ENCODE peak calls at places on chromosomes 6 and 20, in six cellular contexts. One of them, this sample, is unnamed.

GRCh38 chr6:132443206-132443605 is 41.9 kb upstream of the MOXD1 start:
- DNase-seq in pancreas: no peak
- DNase-seq in spleen: no peak
- DNase-seq in A549: peak
- DNase-seq in PC-9: no peak
- DNase-seq in GM12865: no peak
- DNase-seq in this sample: no peak

GRCh38 chr6:95819939-95820338 is 195.8 kb upstream of the FUT9 start:
- DNase-seq in pancreas: no peak
- DNase-seq in spleen: peak
- DNase-seq in A549: no peak
- DNase-seq in PC-9: no peak
- DNase-seq in GM12865: no peak
- DNase-seq in this sample: no peak

GRCh38 chr6:112694986-112695385 is 347.9 kb downstream of the RFPL4B start:
- DNase-seq in pancreas: no peak
- DNase-seq in spleen: no peak
- DNase-seq in A549: no peak
- DNase-seq in PC-9: no peak
- DNase-seq in GM12865: no peak
- DNase-seq in this sample: no peak

GRCh38 chr20:38094373-38094775 is 60.8 kb downstream of the RPRD1B start:
- DNase-seq in pancreas: no peak
- DNase-seq in spleen: no peak
- DNase-seq in A549: peak
- DNase-seq in PC-9: no peak
- DNase-seq in GM12865: peak
- DNase-seq in this sample: no peak

GRCh38 chr6:16292432-16292831 is 54.0 kb downstream of the GMPR start:
- DNase-seq in pancreas: no peak
- DNase-seq in spleen: no peak
- DNase-seq in A549: no peak
- DNase-seq in PC-9: no peak
- DNase-seq in GM12865: no peak
- DNase-seq in this sample: no peak

GRCh38 chr6:22145823-22146379 is 150.9 kb downstream of the PRL start:
- DNase-seq in pancreas: no peak
- DNase-seq in spleen: no peak
- DNase-seq in A549: peak
- DNase-seq in PC-9: no peak
- DNase-seq in GM12865: no peak
- DNase-seq in this sample: peak

GRCh38 chr20:24628985-24629384 is 159.6 kb downstream of the SYNDIG1 start:
- DNase-seq in pancreas: no peak
- DNase-seq in spleen: no peak
- DNase-seq in A549: no peak
- DNase-seq in PC-9: no peak
- DNase-seq in GM12865: no peak
- DNase-seq in this sample: no peak

GRCh38 chr20:63159826-63160640 is 55.9 kb downstream of the YTHDF1 start:
- DNase-seq in pancreas: no peak
- DNase-seq in spleen: peak
- DNase-seq in A549: no peak
- DNase-seq in PC-9: no peak
- DNase-seq in GM12865: no peak
- DNase-seq in this sample: peak

GRCh38 chr6:36673882-36674281 is 4.6 kb upstream of the CDKN1A start:
- DNase-seq in pancreas: no peak
- DNase-seq in spleen: no peak
- DNase-seq in A549: no peak
- DNase-seq in PC-9: no peak
- DNase-seq in GM12865: no peak
- DNase-seq in this sample: no peak

GRCh38 chr6:73579389-73579788 is 58.6 kb upstream of the EEF1A1 start:
- DNase-seq in pancreas: no peak
- DNase-seq in spleen: peak
- DNase-seq in A549: peak
- DNase-seq in PC-9: peak
- DNase-seq in GM12865: peak
- DNase-seq in this sample: no peak

GRCh38 chr6:30829639-30830250 is 54.6 kb upstream of the DDR1 start:
- DNase-seq in pancreas: no peak
- DNase-seq in spleen: no peak
- DNase-seq in A549: no peak
- DNase-seq in PC-9: no peak
- DNase-seq in GM12865: no peak
- DNase-seq in this sample: no peak

GRCh38 chr6:105545206-105545920 is 142.5 kb upstream of the PREP start:
- DNase-seq in pancreas: no peak
- DNase-seq in spleen: no peak
- DNase-seq in A549: no peak
- DNase-seq in PC-9: no peak
- DNase-seq in GM12865: no peak
- DNase-seq in this sample: no peak

GRCh38 chr20:16391003-16391402 is 182.2 kb downstream of the KIF16B start:
- DNase-seq in pancreas: no peak
- DNase-seq in spleen: no peak
- DNase-seq in A549: no peak
- DNase-seq in PC-9: no peak
- DNase-seq in GM12865: no peak
- DNase-seq in this sample: no peak

GRCh38 chr20:61719691-61720347 is 345.9 kb downstream of the TAF4 start:
- DNase-seq in pancreas: no peak
- DNase-seq in spleen: peak
- DNase-seq in A549: no peak
- DNase-seq in PC-9: no peak
- DNase-seq in GM12865: no peak
- DNase-seq in this sample: no peak

GRCh38 chr6:35624341-35625070 is 64.2 kb downstream of the FKBP5 start:
- DNase-seq in pancreas: no peak
- DNase-seq in spleen: no peak
- DNase-seq in A549: peak
- DNase-seq in PC-9: no peak
- DNase-seq in GM12865: peak
- DNase-seq in this sample: peak

GRCh38 chr6:101003075-101003474 is 121.9 kb upstream of the ASCC3 start:
- DNase-seq in pancreas: no peak
- DNase-seq in spleen: no peak
- DNase-seq in A549: no peak
- DNase-seq in PC-9: no peak
- DNase-seq in GM12865: no peak
- DNase-seq in this sample: no peak

GRCh38 chr6:36969988-36970891 is 15.7 kb downstream of the PI16 start:
- DNase-seq in pancreas: no peak
- DNase-seq in spleen: peak
- DNase-seq in A549: no peak
- DNase-seq in PC-9: no peak
- DNase-seq in GM12865: no peak
- DNase-seq in this sample: no peak

GRCh38 chr6:139473239-139473701 is 98.8 kb upstream of the CITED2 start:
- DNase-seq in pancreas: peak
- DNase-seq in spleen: no peak
- DNase-seq in A549: no peak
- DNase-seq in PC-9: no peak
- DNase-seq in GM12865: no peak
- DNase-seq in this sample: peak

GRCh38 chr20:57476073-57476526 is 48.8 kb downstream of the CTCFL start:
- DNase-seq in pancreas: no peak
- DNase-seq in spleen: peak
- DNase-seq in A549: no peak
- DNase-seq in PC-9: no peak
- DNase-seq in GM12865: peak
- DNase-seq in this sample: peak

GRCh38 chr6:111874030-111874425 is 776 bp upstream of the FYN start:
- DNase-seq in pancreas: no peak
- DNase-seq in spleen: no peak
- DNase-seq in A549: no peak
- DNase-seq in PC-9: peak
- DNase-seq in GM12865: peak
- DNase-seq in this sample: peak

GRCh38 chr6:142878407-142878806 is 66.6 kb downstream of the HIVEP2 start:
- DNase-seq in pancreas: no peak
- DNase-seq in spleen: no peak
- DNase-seq in A549: no peak
- DNase-seq in PC-9: no peak
- DNase-seq in GM12865: peak
- DNase-seq in this sample: no peak

GRCh38 chr6:150535151-150535816 is 64.4 kb upstream of the PLEKHG1 start:
- DNase-seq in pancreas: no peak
- DNase-seq in spleen: no peak
- DNase-seq in A549: no peak
- DNase-seq in PC-9: no peak
- DNase-seq in GM12865: no peak
- DNase-seq in this sample: no peak

GRCh38 chr20:22343612-22344011 is 240.8 kb downstream of the FOXA2 start:
- DNase-seq in pancreas: peak
- DNase-seq in spleen: peak
- DNase-seq in A549: no peak
- DNase-seq in PC-9: no peak
- DNase-seq in GM12865: no peak
- DNase-seq in this sample: no peak

GRCh38 chr20:1632228-1632577 is 12.4 kb upstream of the SIRPB1 start:
- DNase-seq in pancreas: no peak
- DNase-seq in spleen: peak
- DNase-seq in A549: no peak
- DNase-seq in PC-9: no peak
- DNase-seq in GM12865: peak
- DNase-seq in this sample: no peak

GRCh38 chr6:7813704-7814103 is 87.8 kb downstream of the BMP6 start:
- DNase-seq in pancreas: no peak
- DNase-seq in spleen: no peak
- DNase-seq in A549: peak
- DNase-seq in PC-9: peak
- DNase-seq in GM12865: no peak
- DNase-seq in this sample: no peak

GRCh38 chr20:51128198-51128597 is 105.3 kb upstream of the KCNG1 start:
- DNase-seq in pancreas: no peak
- DNase-seq in spleen: no peak
- DNase-seq in A549: peak
- DNase-seq in PC-9: no peak
- DNase-seq in GM12865: peak
- DNase-seq in this sample: peak

GRCh38 chr6:100344761-100345160 is 120.0 kb downstream of the SIM1 start:
- DNase-seq in pancreas: no peak
- DNase-seq in spleen: no peak
- DNase-seq in A549: no peak
- DNase-seq in PC-9: no peak
- DNase-seq in GM12865: no peak
- DNase-seq in this sample: no peak

GRCh38 chr6:37140145-37140544 is 29.8 kb upstream of the PIM1 start:
- DNase-seq in pancreas: no peak
- DNase-seq in spleen: no peak
- DNase-seq in A549: no peak
- DNase-seq in PC-9: no peak
- DNase-seq in GM12865: no peak
- DNase-seq in this sample: no peak

GRCh38 chr6:9499709-9500108 is 915.2 kb downstream of the TFAP2A start:
- DNase-seq in pancreas: no peak
- DNase-seq in spleen: no peak
- DNase-seq in A549: no peak
- DNase-seq in PC-9: no peak
- DNase-seq in GM12865: peak
- DNase-seq in this sample: no peak

GRCh38 chr6:136696783-136697364 is 95.4 kb downstream of the MAP3K5 start:
- DNase-seq in pancreas: no peak
- DNase-seq in spleen: no peak
- DNase-seq in A549: no peak
- DNase-seq in PC-9: no peak
- DNase-seq in GM12865: no peak
- DNase-seq in this sample: no peak

GRCh38 chr6:136695410-136695809 is 96.9 kb downstream of the MAP3K5 start:
- DNase-seq in pancreas: no peak
- DNase-seq in spleen: no peak
- DNase-seq in A549: no peak
- DNase-seq in PC-9: no peak
- DNase-seq in GM12865: no peak
- DNase-seq in this sample: no peak

GRCh38 chr6:136693090-136693489 is 99.2 kb downstream of the MAP3K5 start:
- DNase-seq in pancreas: no peak
- DNase-seq in spleen: no peak
- DNase-seq in A549: no peak
- DNase-seq in PC-9: no peak
- DNase-seq in GM12865: no peak
- DNase-seq in this sample: no peak

GRCh38 chr6:136699358-136699757 is 92.9 kb downstream of the MAP3K5 start:
- DNase-seq in pancreas: no peak
- DNase-seq in spleen: no peak
- DNase-seq in A549: no peak
- DNase-seq in PC-9: no peak
- DNase-seq in GM12865: no peak
- DNase-seq in this sample: no peak

DNA sequence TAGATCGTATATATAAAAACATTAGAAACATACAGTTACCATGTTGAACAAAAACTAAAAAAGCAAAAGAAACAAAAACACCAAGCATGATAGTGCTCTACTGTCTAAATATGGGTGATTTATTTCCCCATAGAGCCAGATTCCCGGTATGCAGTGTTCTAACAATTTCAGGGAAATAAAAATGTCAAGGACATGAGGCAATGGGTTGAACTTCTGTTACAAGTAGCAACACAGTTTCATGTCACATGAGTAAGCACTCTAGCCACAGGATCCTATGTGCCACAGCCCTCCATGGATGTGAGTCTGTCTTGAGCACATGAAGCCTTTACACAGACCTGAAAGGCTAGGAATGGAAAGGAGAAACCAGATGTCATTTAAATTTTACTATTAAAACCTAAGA is 96.0 kb downstream of the MAP3K5 start:
- DNase-seq in pancreas: no peak
- DNase-seq in spleen: no peak
- DNase-seq in A549: no peak
- DNase-seq in PC-9: no peak
- DNase-seq in GM12865: no peak
- DNase-seq in this sample: no peak
- H3K4me3 ChIP-seq in pancreas: no peak
- H3K4me3 ChIP-seq in spleen: no peak
- H3K4me3 ChIP-seq in A549: no peak
- H3K4me3 ChIP-seq in PC-9: no peak
- H3K4me3 ChIP-seq in GM12865: no peak
- H3K4me3 ChIP-seq in this sample: no peak

GRCh38 chr6:158703840-158704822 is 54.3 kb downstream of the SYTL3 start:
- DNase-seq in pancreas: peak
- DNase-seq in spleen: peak
- DNase-seq in A549: peak
- DNase-seq in PC-9: peak
- DNase-seq in GM12865: peak
- DNase-seq in this sample: peak
- H3K4me3 ChIP-seq in pancreas: peak
- H3K4me3 ChIP-seq in spleen: peak
- H3K4me3 ChIP-seq in A549: peak
- H3K4me3 ChIP-seq in PC-9: peak
- H3K4me3 ChIP-seq in GM12865: peak
- H3K4me3 ChIP-seq in this sample: peak

GRCh38 chr6:129184324-129184723 is 301.4 kb downstream of the LAMA2 start:
- DNase-seq in pancreas: no peak
- DNase-seq in spleen: no peak
- DNase-seq in A549: no peak
- DNase-seq in PC-9: no peak
- DNase-seq in GM12865: no peak
- DNase-seq in this sample: no peak
- H3K4me3 ChIP-seq in pancreas: no peak
- H3K4me3 ChIP-seq in spleen: no peak
- H3K4me3 ChIP-seq in A549: no peak
- H3K4me3 ChIP-seq in PC-9: no peak
- H3K4me3 ChIP-seq in GM12865: no peak
- H3K4me3 ChIP-seq in this sample: no peak

GRCh38 chr6:32639440-32640394 is 2.5 kb downstream of the HLA-DQA1 start:
- DNase-seq in pancreas: no peak
- DNase-seq in spleen: no peak
- DNase-seq in A549: no peak
- DNase-seq in PC-9: no peak
- DNase-seq in GM12865: no peak
- DNase-seq in this sample: no peak
- H3K4me3 ChIP-seq in pancreas: no peak
- H3K4me3 ChIP-seq in spleen: peak
- H3K4me3 ChIP-seq in A549: no peak
- H3K4me3 ChIP-seq in PC-9: no peak
- H3K4me3 ChIP-seq in GM12865: peak
- H3K4me3 ChIP-seq in this sample: no peak